ENCODE peak calls at places on chromosome 17, in five cellular contexts. V is GM12878, O is endothelial cell of umbilical vein, N is K562, Z is A549. X is an unnamed sample.

GRCh38 chr17:67218385-67218950 is 26.5 kb downstream of the HELZ start:
- DNase-seq in V (no peak), O (no peak), N (no peak), Z (no peak), X (no peak)

GRCh38 chr17:14321980-14322776 is 21.3 kb downstream of the HS3ST3B1 start:
- DNase-seq in V (no peak), O (no peak), N (no peak), Z (no peak), X (no peak)

GRCh38 chr17:49404371-49404770 is 10.3 kb downstream of the PHB1 start:
- DNase-seq in V (no peak), O (no peak), N (no peak), Z (no peak), X (no peak)

GRCh38 chr17:37489197-37490001 is at the start of gene DUSP14:
- DNase-seq in V (no peak), O (peak), N (peak), Z (peak), X (peak)

GRCh38 chr17:29151567-29151966 is 28.6 kb downstream of the MYO18A start:
- DNase-seq in V (no peak), O (no peak), N (no peak), Z (peak), X (no peak)

GRCh38 chr17:40932608-40933007 is 4.8 kb downstream of the KRT23 start:
- DNase-seq in V (no peak), O (no peak), N (no peak), Z (no peak), X (no peak)

GRCh38 chr17:27491713-27492190 is 35.5 kb downstream of the KSR1 start:
- DNase-seq in V (no peak), O (no peak), N (peak), Z (no peak), X (no peak)

GRCh38 chr17:30093463-30094147 is 23.0 kb upstream of the NSRP1 start:
- DNase-seq in V (peak), O (peak), N (peak), Z (peak), X (peak)

GRCh38 chr17:16950488-16950887 is 21.4 kb downstream of the TNFRSF13B start:
- DNase-seq in V (no peak), O (no peak), N (no peak), Z (no peak), X (no peak)

GRCh38 chr17:43905400-43905984 is 1.8 kb downstream of the MPP2 start:
- DNase-seq in V (no peak), O (no peak), N (no peak), Z (no peak), X (no peak)

GRCh38 chr17:51044964-51045363 is 75.7 kb downstream of the SPAG9 start:
- DNase-seq in V (no peak), O (no peak), N (no peak), Z (no peak), X (no peak)

GRCh38 chr17:19712436-19713004 is 3.9 kb downstream of the SLC47A2 start:
- DNase-seq in V (no peak), O (no peak), N (no peak), Z (no peak), X (no peak)

GRCh38 chr17:8275421-8276290 is 12.8 kb upstream of the RANGRF start:
- DNase-seq in V (no peak), O (no peak), N (no peak), Z (no peak), X (no peak)

GRCh38 chr17:67125924-67126323 is 81.6 kb downstream of the CACNG1 start:
- DNase-seq in V (no peak), O (no peak), N (no peak), Z (no peak), X (no peak)

GRCh38 chr17:45410144-45411091 is 22.3 kb downstream of the ARHGAP27 start:
- DNase-seq in V (no peak), O (no peak), N (no peak), Z (no peak), X (peak)

GRCh38 chr17:46876353-46876887 is 25.0 kb downstream of the WNT9B start:
- DNase-seq in V (no peak), O (no peak), N (peak), Z (peak), X (no peak)

GRCh38 chr17:43442711-43443110 is 41.1 kb upstream of the DHX8 start:
- DNase-seq in V (no peak), O (no peak), N (no peak), Z (peak), X (no peak)

GRCh38 chr17:35155246-35155645 is 7.6 kb downstream of the UNC45B start:
- DNase-seq in V (no peak), O (no peak), N (no peak), Z (no peak), X (no peak)

GRCh38 chr17:20275653-20276052 is 191.7 kb downstream of the LGALS9B start:
- DNase-seq in V (no peak), O (no peak), N (no peak), Z (no peak), X (no peak)

GRCh38 chr17:30237296-30238002 is 2.0 kb upstream of the SLC6A4 start:
- DNase-seq in V (no peak), O (no peak), N (no peak), Z (no peak), X (no peak)

GRCh38 chr17:27976331-27976730 is 66.1 kb upstream of the NLK start:
- DNase-seq in V (peak), O (no peak), N (no peak), Z (no peak), X (no peak)

GRCh38 chr17:2749784-2750181 is 331 bp upstream of the CCDC92B start:
- DNase-seq in V (peak), O (peak), N (peak), Z (peak), X (peak)

GRCh38 chr17:74080936-74081335 is 122.5 kb upstream of the RPL38 start:
- DNase-seq in V (no peak), O (no peak), N (no peak), Z (no peak), X (no peak)

GRCh38 chr17:8382052-8382879 is 727 bp downstream of the RPL26 start:
- DNase-seq in V (no peak), O (peak), N (peak), Z (no peak), X (peak)

GRCh38 chr17:65185686-65186382 is 48.7 kb downstream of the RGS9 start:
- DNase-seq in V (no peak), O (no peak), N (no peak), Z (no peak), X (no peak)

GRCh38 chr17:67493811-67494210 is 116.7 kb downstream of the PITPNC1 start:
- DNase-seq in V (no peak), O (no peak), N (no peak), Z (no peak), X (no peak)

GRCh38 chr17:61389670-61390478 is 9.8 kb upstream of the TBX2 start:
- DNase-seq in V (no peak), O (peak), N (peak), Z (peak), X (peak)

GRCh38 chr17:17061516-17061915 is 19.3 kb downstream of the MPRIP start:
- DNase-seq in V (no peak), O (no peak), N (no peak), Z (no peak), X (no peak)

GRCh38 chr17:36727577-36727976 is 126.2 kb downstream of the MRM1 start:
- DNase-seq in V (no peak), O (no peak), N (peak), Z (no peak), X (no peak)

GRCh38 chr17:45247429-45248131 is 14.3 kb downstream of the SPATA32 start:
- DNase-seq in V (peak), O (peak), N (peak), Z (peak), X (peak)

GRCh38 chr17:46766493-46767491 is 51.7 kb downstream of the WNT3 start:
- DNase-seq in V (no peak), O (no peak), N (no peak), Z (no peak), X (no peak)

GRCh38 chr17:8707591-8708453 is 36.8 kb downstream of the CCDC42 start:
- DNase-seq in V (no peak), O (no peak), N (no peak), Z (no peak), X (no peak)

GRCh38 chr17:1449412-1449967 is 6.5 kb downstream of the CRK start:
- DNase-seq in V (no peak), O (no peak), N (no peak), Z (no peak), X (no peak)

GRCh38 chr17:63082273-63082861 is 116.3 kb downstream of the TANC2 start:
- DNase-seq in V (no peak), O (peak), N (no peak), Z (peak), X (peak)
- TF ChIP-seq MYC in V (no peak), O (no peak), N (no peak), Z (no peak), X (no peak)

GRCh38 chr17:75998327-75998795 is 2.3 kb upstream of the CDK3 start:
- DNase-seq in V (no peak), O (no peak), N (no peak), Z (no peak), X (no peak)

GRCh38 chr17:76002100-76002499 is 1.4 kb downstream of the CDK3 start:
- DNase-seq in V (no peak), O (no peak), N (no peak), Z (no peak), X (no peak)

GRCh38 chr17:76000016-76000754 is 470 bp upstream of the CDK3 start:
- DNase-seq in V (no peak), O (peak), N (peak), Z (peak), X (peak)

GRCh38 chr17:76003915-76004314 is 3.3 kb downstream of the CDK3 start:
- DNase-seq in V (no peak), O (no peak), N (no peak), Z (no peak), X (no peak)

DNA sequence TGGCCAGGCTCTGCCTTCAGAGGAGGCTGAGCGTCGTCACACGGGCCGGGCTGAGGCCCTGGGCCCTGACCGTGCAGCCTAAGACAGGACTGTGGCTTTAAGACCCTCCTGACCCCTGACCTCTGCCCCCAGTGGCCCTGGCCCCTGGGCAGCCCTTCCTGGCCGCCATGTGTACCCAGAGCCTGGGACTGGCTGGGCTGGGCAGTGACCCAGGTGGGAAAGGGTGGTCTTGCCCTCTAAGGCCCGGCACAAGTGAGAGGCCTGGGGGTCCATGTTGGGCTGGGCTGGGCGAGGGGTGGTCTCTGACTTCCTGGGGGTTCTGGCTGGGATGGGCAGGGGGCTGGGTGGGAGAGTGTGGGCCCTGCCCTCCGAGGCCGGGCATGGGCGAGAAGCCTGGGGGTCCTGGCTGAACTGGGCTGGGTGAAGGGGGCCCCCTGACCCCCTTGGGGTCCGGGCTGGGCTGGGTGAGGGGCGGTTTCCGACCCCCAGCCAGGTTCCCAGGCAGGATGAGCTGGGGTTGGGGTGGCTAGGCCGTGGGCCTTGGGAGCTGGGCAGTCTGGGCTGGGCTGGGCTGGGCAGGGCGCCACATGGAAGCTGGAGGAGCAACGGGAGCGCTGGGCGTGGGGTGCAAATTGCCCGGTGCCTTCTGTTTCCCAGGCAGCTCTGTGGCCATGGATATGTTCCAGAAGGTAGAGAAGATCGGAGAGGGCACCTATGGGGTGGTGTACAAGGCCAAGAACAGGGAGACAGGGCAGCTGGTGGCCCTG is at the start of gene CDK3:
- DNase-seq in V (no peak), O (no peak), N (no peak), Z (no peak), X (no peak)
- TF ChIP-seq MYC in V (no peak), O (no peak), N (no peak), Z (no peak), X (no peak)

GRCh38 chr17:69672924-69673323 is 258.4 kb downstream of the MAP2K6 start:
- DNase-seq in V (no peak), O (peak), N (no peak), Z (peak), X (no peak)

GRCh38 chr17:69669441-69670178 is 255.1 kb downstream of the MAP2K6 start:
- DNase-seq in V (no peak), O (no peak), N (no peak), Z (no peak), X (no peak)
- TF ChIP-seq MYC in V (no peak), O (no peak), N (no peak), Z (no peak), X (no peak)

DNA sequence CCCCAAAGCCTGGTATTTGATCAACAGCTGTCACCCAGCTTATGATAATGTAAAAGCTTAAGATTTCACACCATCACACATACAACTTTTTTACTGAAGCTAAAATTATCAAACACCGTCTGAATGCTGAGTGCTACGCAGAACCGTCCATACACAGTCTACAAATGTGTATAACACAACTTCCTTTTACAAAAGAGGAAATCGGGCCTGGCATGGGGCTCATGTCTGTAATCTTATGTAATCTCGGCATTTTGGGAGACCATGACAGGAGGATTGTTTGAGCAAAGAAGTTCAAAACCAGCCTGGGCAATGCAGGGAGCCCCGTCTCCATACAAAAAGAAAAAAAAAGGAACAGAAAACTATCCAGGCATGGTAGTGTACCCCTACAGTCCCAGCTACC is 19.6 kb upstream of the QRICH2 start:
- DNase-seq in V (no peak), O (no peak), N (no peak), Z (no peak), X (peak)
- TF ChIP-seq MYC in V (no peak), O (no peak), N (no peak), Z (no peak), X (peak)

GRCh38 chr17:34117811-34118210 is 137.3 kb upstream of the CCL2 start:
- DNase-seq in V (no peak), O (no peak), N (no peak), Z (no peak), X (no peak)
- TF ChIP-seq MYC in V (no peak), O (no peak), N (no peak), Z (no peak), X (no peak)

GRCh38 chr17:77317091-77317519 is 176.3 kb downstream of the SEC14L1 start:
- DNase-seq in V (no peak), O (peak), N (no peak), Z (no peak), X (no peak)
- TF ChIP-seq MYC in V (no peak), O (no peak), N (no peak), Z (no peak), X (no peak)

X was measured in NB4.